ENCODE peak calls at places on chromosomes 1 and 21, in ten cellular contexts. V, B, M, W, E, P, U, X, R and K are unnamed samples.

GRCh38 chr1:116166655-116167054 is 55.5 kb downstream of the MAB21L3 start:
- DNase-seq in B (no peak), W (no peak), U (no peak), M (no peak), P (no peak), V (no peak), E (no peak), R (no peak), X (no peak), K (no peak)

GRCh38 chr21:45091540-45092322 is 17.4 kb downstream of the ADARB1 start:
- DNase-seq in B (no peak), W (no peak), E (no peak), X (no peak), U (no peak), V (no peak), M (peak), R (no peak), P (no peak), K (no peak)

GRCh38 chr21:38948377-38948776 is 142.6 kb downstream of the ETS2 start:
- DNase-seq in W (no peak), U (no peak), M (no peak), B (no peak), P (no peak), X (no peak), V (no peak), R (no peak), E (no peak), K (no peak)

GRCh38 chr1:228986093-228986904 is 251.0 kb downstream of the RHOU start:
- DNase-seq in U (no peak), W (no peak), R (no peak), P (no peak), V (no peak), E (no peak), X (no peak), B (peak), M (peak), K (no peak)

GRCh38 chr21:41802684-41803083 is 35.8 kb upstream of the RIPK4 start:
- DNase-seq in E (no peak), R (no peak), X (no peak), V (no peak), B (peak), W (no peak), U (no peak), M (no peak), P (no peak), K (no peak)

GRCh38 chr1:1120866-1121563 is 5.1 kb upstream of the C1orf159 start:
- DNase-seq in W (no peak), P (no peak), M (no peak), U (no peak), V (no peak), E (no peak), B (peak), R (no peak), X (no peak), K (no peak)

GRCh38 chr1:35866998-35867397 is 16.0 kb upstream of the AGO1 start:
- DNase-seq in M (no peak), U (no peak), X (no peak), B (no peak), E (no peak), R (no peak), V (no peak), W (no peak), P (no peak), K (no peak)

GRCh38 chr1:21280011-21280471 is 10.2 kb downstream of the ECE1 start:
- DNase-seq in M (no peak), V (peak), P (no peak), X (peak), R (no peak), E (no peak), B (peak), W (no peak), U (no peak), K (no peak)

GRCh38 chr1:198903203-198903602 is 264.4 kb downstream of the PTPRC start:
- DNase-seq in B (no peak), W (no peak), P (no peak), M (no peak), R (no peak), E (no peak), X (peak), U (no peak), V (no peak), K (no peak)

GRCh38 chr1:20376171-20376570 is 85.5 kb downstream of the VWA5B1 start:
- DNase-seq in E (no peak), U (no peak), R (no peak), M (no peak), V (no peak), B (no peak), X (no peak), P (no peak), W (no peak), K (no peak)

GRCh38 chr1:100452641-100453040 is 85.3 kb upstream of the GPR88 start:
- DNase-seq in E (no peak), X (no peak), W (no peak), P (no peak), U (no peak), R (peak), M (peak), V (no peak), B (no peak), K (no peak)

GRCh38 chr1:162285149-162285561 is 91.5 kb downstream of the SPATA46 start:
- DNase-seq in P (no peak), W (no peak), R (no peak), X (peak), U (no peak), M (peak), V (no peak), E (no peak), B (peak), K (peak)

GRCh38 chr1:203410117-203410900 is 59.4 kb upstream of the FMOD start:
- DNase-seq in M (no peak), X (no peak), U (no peak), B (no peak), E (no peak), P (no peak), W (no peak), V (no peak), R (no peak), K (no peak)

GRCh38 chr1:63590161-63590560 is 3.0 kb upstream of the PGM1 start:
- DNase-seq in U (no peak), M (peak), P (no peak), E (no peak), V (no peak), B (no peak), R (no peak), W (no peak), X (no peak), K (no peak)

GRCh38 chr1:87335175-87335992 is 6.7 kb downstream of the LMO4 start:
- DNase-seq in E (no peak), B (peak), W (no peak), U (peak), X (peak), R (peak), P (no peak), V (peak), M (peak), K (no peak)

GRCh38 chr1:23291706-23292105 is 52.4 kb downstream of the HNRNPR start:
- DNase-seq in E (no peak), B (no peak), X (no peak), U (no peak), W (no peak), P (no peak), M (no peak), R (no peak), V (no peak), K (no peak)

GRCh38 chr1:232143315-232143886 is 486.5 kb downstream of the SIPA1L2 start:
- DNase-seq in U (no peak), R (no peak), X (peak), B (no peak), V (no peak), P (no peak), W (no peak), E (no peak), M (no peak), K (no peak)